ENCODE peak calls at places on chromosomes 16 and 17, in six cellular contexts. J is stomach, I is HuH-7, Z is B cell, D is A673, F is foreskin melanocyte. H is an unnamed sample.

GRCh38 chr17:16423226-16423872 is 8.0 kb downstream of the TRPV2 start:
- DNase-seq in J (no peak), F (no peak), Z (no peak), D (no peak), I (no peak), H (no peak)

GRCh38 chr16:84446086-84446485 is 58.4 kb downstream of the MEAK7 start:
- DNase-seq in D (no peak), I (no peak), J (no peak), F (no peak), Z (no peak), H (no peak)

GRCh38 chr17:82058230-82058854 is 6.6 kb downstream of the GPS1 start:
- DNase-seq in D (no peak), I (no peak), Z (no peak), F (no peak), J (peak; percentile 42), H (no peak)

GRCh38 chr16:28532940-28533647 is 5.7 kb downstream of the NUPR1 start:
- DNase-seq in I (no peak), F (no peak), Z (no peak), D (no peak), J (no peak), H (no peak)

GRCh38 chr17:36657763-36658490 is 56.5 kb downstream of the MRM1 start:
- DNase-seq in F (no peak), I (peak; percentile 68), J (peak; percentile 30), D (peak; percentile 3), Z (peak; percentile 25), H (no peak)

GRCh38 chr16:27097671-27098275 is 31.0 kb downstream of the C16orf82 start:
- DNase-seq in I (no peak), D (peak; percentile 25), F (no peak), Z (no peak), J (no peak), H (peak; percentile 53)

GRCh38 chr17:7448461-7448860 is 3.6 kb downstream of the CHRNB1 start:
- DNase-seq in D (no peak), Z (no peak), J (no peak), I (no peak), F (no peak), H (no peak)

GRCh38 chr17:4536742-4537411 is 18.3 kb downstream of the MYBBP1A start:
- DNase-seq in J (no peak), D (no peak), F (no peak), Z (no peak), I (no peak), H (no peak)

GRCh38 chr16:50320310-50320709 is 48.5 kb downstream of the BRD7 start:
- DNase-seq in F (no peak), J (no peak), Z (no peak), D (no peak), I (no peak), H (no peak)

GRCh38 chr16:35410438-35410837 is 1951.0 kb downstream of the TP53TG3F start:
- DNase-seq in D (no peak), I (no peak), J (no peak), Z (no peak), F (no peak), H (no peak)

GRCh38 chr17:1532836-1533602 is 16.6 kb upstream of the INPP5K start:
- DNase-seq in Z (peak; percentile 74), J (no peak), I (peak; percentile 52), F (no peak), D (peak; percentile 49), H (no peak)

GRCh38 chr17:49556183-49556943 is 19.3 kb upstream of the NXPH3 start:
- DNase-seq in I (peak; percentile 91), Z (peak; percentile 89), J (peak; percentile 83), D (peak; percentile 88), F (no peak), H (peak; percentile 88)

GRCh38 chr16:3161235-3162018 is 26.6 kb upstream of the OR1F1 start:
- DNase-seq in F (no peak), I (no peak), J (no peak), Z (no peak), D (no peak), H (no peak)

GRCh38 chr16:63655846-63656245 is 1466.0 kb downstream of the CDH11 start:
- DNase-seq in F (no peak), I (no peak), D (no peak), J (no peak), Z (no peak), H (no peak)

GRCh38 chr16:18049454-18050133 is 286.9 kb downstream of the NPIPA8 start:
- DNase-seq in J (no peak), F (no peak), Z (no peak), I (no peak), D (no peak), H (no peak)

H was measured in Peyer's patch.